ENCODE peak calls at places on chromosomes 6 and 20, in five cellular contexts. C, K, T, S and R are unnamed samples.

GRCh38 chr6:82963527-82963926 is 102.1 kb downstream of the UBE3D start:
- DNase-seq in C (no peak), K (no peak), T (no peak), S (no peak), R (no peak)

GRCh38 chr6:20182926-20183521 is 29.2 kb downstream of the MBOAT1 start:
- DNase-seq in C (no peak), K (peak; percentile 92), T (peak; percentile 85), S (peak; percentile 93), R (peak; percentile 79)

GRCh38 chr6:3455121-3455489 is 1.7 kb downstream of the SLC22A23 start:
- DNase-seq in C (no peak), K (peak; percentile 55), T (no peak), S (peak; percentile 50), R (no peak)

GRCh38 chr6:111972714-111973678 is 80.9 kb upstream of the CCN6 start:
- DNase-seq in C (no peak), K (peak; percentile 20), T (peak; percentile 85), S (no peak), R (peak; percentile 31)

GRCh38 chr6:71040043-71040442 is 83.2 kb upstream of the B3GAT2 start:
- DNase-seq in C (no peak), K (no peak), T (no peak), S (no peak), R (no peak)

GRCh38 chr6:108423982-108424695 is 129.3 kb downstream of the AFG1L start:
- DNase-seq in C (no peak), K (no peak), T (no peak), S (no peak), R (no peak)

GRCh38 chr6:170049641-170050491 is 241.0 kb downstream of the DLL1 start:
- DNase-seq in C (no peak), K (peak; percentile 85), T (peak; percentile 99), S (peak; percentile 62), R (peak; percentile 67)

GRCh38 chr20:47610247-47610944 is 108.7 kb downstream of the NCOA3 start:
- DNase-seq in C (no peak), K (peak; percentile 44), T (peak; percentile 71), S (peak; percentile 53), R (no peak)

GRCh38 chr20:41095110-41095969 is 42.0 kb upstream of the PLCG1 start:
- DNase-seq in C (no peak), K (peak; percentile 69), T (peak; percentile 82), S (peak; percentile 62), R (no peak)

GRCh38 chr20:58868795-58869194 is 16.3 kb downstream of the GNAS start:
- DNase-seq in C (no peak), K (no peak), T (no peak), S (no peak), R (no peak)

GRCh38 chr6:81144346-81144745 is 608.1 kb downstream of the TENT5A start:
- DNase-seq in C (no peak), K (no peak), T (no peak), S (no peak), R (no peak)

GRCh38 chr20:23350855-23351838 is 556 bp downstream of the NXT1 start:
- DNase-seq in C (no peak), K (peak; percentile 58), T (peak; percentile 79), S (peak; percentile 41), R (no peak)

GRCh38 chr20:25399038-25399430 is 8.4 kb upstream of the ABHD12 start:
- DNase-seq in C (no peak), K (peak; percentile 19), T (no peak), S (peak; percentile 45), R (no peak)

GRCh38 chr6:43188426-43188825 is 6.4 kb downstream of the CUL9 start:
- DNase-seq in C (no peak), K (no peak), T (no peak), S (no peak), R (no peak)

GRCh38 chr6:126614642-126615504 is 275.0 kb downstream of the CENPW start:
- DNase-seq in C (no peak), K (no peak), T (no peak), S (no peak), R (no peak)

GRCh38 chr20:41029150-41029872 is 689 bp downstream of the TOP1 start:
- DNase-seq in C (no peak), K (peak; percentile 32), T (peak; percentile 68), S (no peak), R (no peak)

GRCh38 chr6:93163146-93163545 is 256.2 kb downstream of the EPHA7 start:
- DNase-seq in C (no peak), K (no peak), T (no peak), S (no peak), R (no peak)

GRCh38 chr6:44059359-44060342 is 67.6 kb downstream of the MRPL14 start:
- DNase-seq in C (no peak), K (no peak), T (no peak), S (peak; percentile 54), R (no peak)

GRCh38 chr6:6751615-6752014 is 163.1 kb downstream of the LY86 start:
- DNase-seq in C (no peak), K (peak; percentile 84), T (peak; percentile 79), S (no peak), R (no peak)

DNA sequence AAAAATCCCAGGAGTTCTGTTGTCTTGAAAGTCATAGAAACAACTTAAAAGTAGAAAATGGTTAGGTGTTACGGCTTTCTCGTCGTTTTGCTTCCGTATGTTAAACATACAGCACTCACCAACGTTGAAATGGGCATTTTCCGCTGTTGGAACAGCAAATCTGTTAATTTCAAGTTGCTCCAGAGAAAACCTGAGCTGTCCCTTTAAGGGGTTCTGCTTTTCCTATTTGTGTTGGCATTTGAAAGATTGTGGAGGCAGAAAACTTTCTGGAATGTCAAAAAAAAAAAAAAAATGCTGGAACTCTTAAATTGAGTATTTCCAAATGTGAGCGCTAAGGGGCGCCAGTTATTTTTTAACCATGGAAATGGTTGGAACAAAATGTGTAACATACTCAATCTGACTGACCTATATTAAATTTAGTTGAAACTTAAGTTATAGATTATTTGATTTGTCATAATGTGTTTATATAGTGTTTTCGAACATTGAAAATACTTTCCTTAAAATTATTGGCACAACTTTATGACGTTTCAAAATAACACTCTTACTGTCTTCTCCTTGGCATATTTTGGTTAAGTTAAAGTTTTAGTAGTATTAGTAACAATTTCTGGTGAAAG is 2.2 kb downstream of the QKI start:
- DNase-seq in C (no peak), K (peak; percentile 39), T (peak; percentile 71), S (peak; percentile 58), R (no peak)
- H3K4me3 ChIP-seq in C (peak overlapping the region; percentile 99), K (peak overlapping the region; percentile 87), T (peak overlapping the region; percentile 100), S (peak overlapping the region; percentile 76), R (peak overlapping the region; percentile 99)

GRCh38 chr20:37288091-37288490 is 1.4 kb upstream of the MANBAL start:
- DNase-seq in C (no peak), K (no peak), T (no peak), S (no peak), R (no peak)
- TF ChIP-seq POLR2AphosphoS5 in C (no peak), K (no peak), T (no peak), S (no peak), R (no peak)

DNA sequence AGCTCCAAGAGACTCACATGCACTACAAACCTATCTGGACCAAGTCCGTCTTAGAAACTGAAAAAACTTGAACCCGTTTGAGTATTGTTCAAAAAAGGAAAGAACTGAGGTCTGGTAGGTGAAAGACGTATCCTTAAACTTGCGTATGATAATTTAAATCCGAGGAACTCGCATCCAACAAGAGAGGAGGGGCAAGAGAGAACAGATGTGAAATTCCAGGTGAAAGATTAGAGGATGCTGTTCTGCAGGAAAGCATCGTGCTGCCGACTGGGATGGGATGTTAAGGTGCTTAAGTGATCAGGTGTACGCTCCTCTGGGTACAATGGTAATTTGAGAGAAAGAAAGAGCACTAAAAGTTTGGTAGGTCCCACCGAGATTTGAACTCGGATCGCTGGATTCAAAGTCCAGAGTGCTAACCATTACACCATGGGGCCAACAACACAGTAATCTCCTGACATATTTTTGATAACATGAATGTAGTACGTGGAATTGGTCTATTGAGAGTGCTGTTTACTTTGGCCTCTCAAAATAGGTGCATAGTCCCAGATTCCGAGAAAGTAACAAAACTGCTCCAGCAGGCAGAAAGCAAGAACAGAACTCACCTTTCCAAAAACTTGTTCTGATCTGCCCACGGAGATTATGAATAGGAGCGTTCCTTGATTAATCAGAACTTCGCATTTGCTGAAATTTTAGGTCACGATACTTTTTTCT is 53.5 kb upstream of the BTN3A2 start:
- DNase-seq in C (no peak), K (peak; percentile 38), T (no peak), S (no peak), R (no peak)
- TF ChIP-seq POLR2A in C (no peak), K (no peak), T (no peak), S (no peak), R (no peak)

GRCh38 chr20:13492001-13492480 is 146.7 kb downstream of the TASP1 start:
- DNase-seq in C (peak; percentile 17), K (no peak), T (peak; percentile 67), S (no peak), R (no peak)
- H3K4me3 ChIP-seq in C (peak overlapping the region; percentile 23), K (no peak overlapping the region), T (no peak overlapping the region), S (no peak overlapping the region), R (no peak overlapping the region)

GRCh38 chr20:53917145-53918009 is 153.0 kb downstream of the BCAS1 start:
- DNase-seq in C (no peak), K (peak; percentile 59), T (peak; percentile 77), S (peak; percentile 44), R (no peak)
- TF ChIP-seq POLR2AphosphoS5 in C (no peak), K (peak; percentile 15), T (peak; percentile 49), S (peak; percentile 34), R (peak; percentile 44)

GRCh38 chr6:135144678-135145508 is 36.2 kb upstream of the MYB start:
- DNase-seq in C (no peak), K (no peak), T (no peak), S (no peak), R (no peak)
- TF ChIP-seq POLR2A in C (no peak), K (no peak), T (no peak), S (no peak), R (no peak)

GRCh38 chr6:31877651-31878161 is 1.1 kb downstream of the SLC44A4 start:
- DNase-seq in C (no peak), K (peak; percentile 93), T (peak; percentile 52), S (peak; percentile 93), R (peak; percentile 75)
- H3K4me3 ChIP-seq in C (no peak overlapping the region), K (peak overlapping the region; percentile 57), T (peak overlapping the region; percentile 3), S (peak overlapping the region; percentile 59), R (no peak overlapping the region)

GRCh38 chr6:117890172-117890571 is 16.9 kb upstream of the SLC35F1 start:
- DNase-seq in C (no peak), K (no peak), T (no peak), S (no peak), R (no peak)
- TF ChIP-seq POLR2AphosphoS5 in C (no peak), K (no peak), T (no peak), S (no peak), R (no peak)

DNA sequence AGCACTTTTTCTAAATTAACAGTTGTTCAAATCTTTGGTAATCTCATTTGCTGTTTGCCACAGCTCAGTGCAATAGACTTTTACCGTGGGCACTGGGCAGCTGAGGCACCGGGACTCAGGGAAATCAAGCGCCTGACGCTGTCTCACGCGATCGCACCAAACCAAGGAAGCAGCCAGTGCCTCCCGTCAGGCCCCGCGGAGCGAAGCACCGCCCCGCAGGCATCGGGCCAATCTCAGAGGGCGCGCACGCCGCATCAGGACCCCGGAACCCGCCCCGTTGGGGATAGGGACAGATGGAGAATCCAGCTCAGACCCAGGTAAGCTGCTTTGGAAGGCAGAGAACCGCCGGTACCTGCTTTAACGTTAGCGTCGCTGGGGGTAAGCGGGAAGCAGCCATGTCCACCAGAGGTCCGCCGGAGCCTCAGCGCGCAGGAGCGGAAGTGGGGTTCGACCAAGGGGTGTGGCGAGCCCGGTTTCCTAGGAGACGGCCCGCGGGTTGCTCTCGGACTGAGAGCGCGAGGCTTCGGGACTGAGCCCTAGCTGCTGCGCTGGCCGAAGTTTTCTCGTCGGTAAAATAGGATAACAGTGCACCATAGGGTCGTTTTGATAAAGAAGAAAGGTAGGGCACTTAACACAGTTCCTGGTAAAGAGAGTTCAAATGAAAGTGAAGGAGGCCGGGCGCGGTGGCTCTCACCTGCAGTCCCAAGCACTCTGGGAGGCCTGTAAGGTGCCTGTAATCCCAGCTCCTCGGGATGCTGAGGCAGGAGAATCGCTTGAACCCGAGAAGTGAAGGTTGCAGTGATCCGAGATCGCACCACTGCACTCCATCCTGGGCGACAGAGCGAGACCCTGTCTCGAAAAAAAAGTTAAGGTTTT is at the start of gene LYRM2:
- DNase-seq in C (peak; percentile 61), K (peak; percentile 95), T (peak; percentile 98), S (peak; percentile 95), R (peak; percentile 95)
- TF ChIP-seq POLR2A in C (no peak), K (peak; percentile 96), T (peak; percentile 86), S (no peak), R (peak; percentile 95)